ENCODE peak calls at places on chromosome 21, in five cellular contexts. V, A, C, T and H are unnamed samples. For H3K9me2 and H3K4me1, the result is how much of the 10 kb centered on the place peaks cover.

GRCh38 chr21:17989780-17990179 is 170.6 kb upstream of the C21orf91 start:
- DNase-seq in V (no peak), A (no peak), C (no peak), T (no peak), H (no peak)

GRCh38 chr21:26572668-26573381 is at the start of gene CYYR1:
- DNase-seq in V (no peak), A (peak), C (peak), T (peak), H (no peak)

GRCh38 chr21:19807231-19807630 is 1191.0 kb upstream of the NCAM2 start:
- DNase-seq in V (no peak), A (no peak), C (no peak), T (no peak), H (no peak)

GRCh38 chr21:20662523-20662922 is 335.7 kb upstream of the NCAM2 start:
- DNase-seq in V (no peak), A (no peak), C (no peak), T (no peak), H (no peak)

GRCh38 chr21:31557421-31557955 is 102.0 kb upstream of the SOD1 start:
- DNase-seq in V (no peak), A (peak), C (no peak), T (peak), H (no peak)

GRCh38 chr21:44337941-44338895 is 972 bp downstream of the CFAP410 start:
- DNase-seq in V (peak), A (peak), C (peak), T (peak), H (peak)

GRCh38 chr21:31343680-31344480 is at the start of gene TIAM1:
- DNase-seq in V (no peak), A (peak), C (peak), T (peak), H (peak)

GRCh38 chr21:16534408-16535099 is 804.8 kb downstream of the USP25 start:
- DNase-seq in V (no peak), A (peak), C (peak), T (peak), H (no peak)

GRCh38 chr21:36431252-36431651 is 46.1 kb downstream of the CHAF1B start:
- DNase-seq in V (no peak), A (no peak), C (no peak), T (no peak), H (no peak)

GRCh38 chr21:44370771-44371410 is 17.5 kb downstream of the TRPM2 start:
- DNase-seq in V (no peak), A (no peak), C (no peak), T (peak), H (no peak)

GRCh38 chr21:25626752-25627151 is 12.3 kb upstream of the JAM2 start:
- DNase-seq in V (no peak), A (peak), C (no peak), T (peak), H (no peak)

GRCh38 chr21:31173881-31174555 is 135.7 kb upstream of the KRTAP19-8 start:
- DNase-seq in V (no peak), A (no peak), C (no peak), T (peak), H (no peak)

GRCh38 chr21:41345934-41346685 is 15.7 kb upstream of the MX2 start:
- DNase-seq in V (no peak), A (no peak), C (no peak), T (no peak), H (no peak)
- H3K9me2 ChIP-seq in V (under half), A (under half), C (under half), T (under half), H (under half)

DNA sequence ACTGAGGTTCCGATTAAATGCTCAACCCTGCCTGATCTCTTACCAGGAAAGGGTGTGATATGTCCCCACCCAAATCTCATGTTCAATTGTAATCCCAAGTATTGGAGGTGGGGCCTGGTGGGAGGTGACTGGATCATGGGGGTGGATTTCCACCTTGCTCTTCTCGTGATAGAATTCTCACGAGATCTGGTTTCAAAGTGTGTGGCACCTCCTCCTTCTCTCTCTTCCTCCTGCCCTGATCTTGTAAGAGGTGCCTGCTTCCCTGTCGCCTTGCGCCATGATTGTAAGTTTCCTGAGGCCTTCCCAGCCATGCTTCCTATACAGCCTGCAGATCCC is 34.9 kb downstream of the RSPH1 start:
- DNase-seq in V (no peak), A (no peak), C (no peak), T (no peak), H (no peak)
- H3K4me1 ChIP-seq in V (under half), A (under half), C (under half), T (under half), H (under half)

GRCh38 chr21:38984982-38985422 is 179.3 kb downstream of the ETS2 start:
- DNase-seq in V (no peak), A (no peak), C (peak), T (peak), H (no peak)
- H3K4me3 ChIP-seq in V (no peak), A (no peak), C (peak), T (peak), H (no peak)

DNA sequence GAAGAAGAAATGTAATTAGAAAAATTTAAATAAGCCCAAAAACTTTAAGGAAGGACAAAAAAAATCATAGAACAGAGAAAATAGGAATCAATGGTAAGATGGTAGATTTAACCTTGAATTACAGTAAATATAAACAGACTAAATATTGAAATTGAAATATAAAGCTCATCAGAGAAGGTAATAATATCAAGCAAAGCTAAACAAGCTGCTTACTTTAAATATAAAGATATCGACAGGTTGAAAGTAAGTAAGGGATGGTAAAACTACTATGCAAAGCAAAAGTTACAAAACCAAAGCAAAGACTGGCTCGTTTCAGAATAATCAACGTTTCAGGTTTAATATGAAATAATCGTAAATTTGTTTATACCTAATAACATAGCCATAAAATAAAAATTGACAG is 137.0 kb upstream of the KCNJ15 start:
- DNase-seq in V (no peak), A (no peak), C (no peak), T (no peak), H (no peak)
- H3K9me2 ChIP-seq in V (under half), A (under half), C (under half), T (under half), H (under half)

GRCh38 chr21:38470762-38471161 is 27.5 kb downstream of the ERG start:
- DNase-seq in V (no peak), A (no peak), C (peak), T (no peak), H (no peak)
- H3K4me1 ChIP-seq in V (under half), A (under half), C (under half), T (under half), H (under half)